ENCODE peak calls at places on chromosomes 7 and 10, in ten cellular contexts. M is fibroblast of lung, A is thoracic aorta, T is kidney epithelial cell, Q is dorsolateral prefrontal cortex, B is left ventricle myocardium inferior, O is uterus, F is hepatocyte, S is mammary epithelial cell, R is H7. L is an unnamed sample.

GRCh38 chr7:141027043-141027442 is 12.3 kb upstream of the MRPS33 start:
- DNase-seq in R (peak; percentile 13), A (no peak), F (no peak), S (no peak), O (no peak), Q (no peak), M (no peak), T (no peak), B (no peak), L (no peak)

GRCh38 chr7:43480581-43480980 is 102.3 kb upstream of the STK17A start:
- DNase-seq in Q (no peak), A (no peak), O (no peak), M (no peak), S (no peak), B (no peak), T (no peak), F (no peak), R (no peak), L (peak; percentile 76)

GRCh38 chr10:77737608-77738007 is 100.0 kb upstream of the KCNMA1 start:
- DNase-seq in M (peak; percentile 90), A (no peak), R (no peak), T (peak; percentile 89), S (peak; percentile 95), F (no peak), O (no peak), B (no peak), Q (no peak), L (peak; percentile 100)

GRCh38 chr7:73885975-73886798 is 25.2 kb downstream of the TMEM270 start:
- DNase-seq in R (peak; percentile 77), T (no peak), F (peak; percentile 62), M (peak; percentile 47), O (peak; percentile 83), A (no peak), B (peak; percentile 73), Q (no peak), S (no peak), L (no peak)

GRCh38 chr10:66552331-66552730 is 373.5 kb upstream of the LRRTM3 start:
- DNase-seq in B (no peak), O (no peak), F (no peak), R (no peak), S (no peak), T (no peak), A (no peak), M (no peak), Q (no peak), L (no peak)

GRCh38 chr10:680146-680545 is 9.3 kb downstream of the DIP2C start:
- DNase-seq in M (no peak), A (no peak), Q (no peak), T (no peak), S (no peak), F (no peak), B (peak; percentile 59), O (no peak), R (no peak), L (no peak)

GRCh38 chr10:46523119-46523880 is 33.2 kb downstream of the GPRIN2 start:
- DNase-seq in Q (peak; percentile 30), A (peak; percentile 1), O (peak; percentile 14), R (peak; percentile 66), S (peak; percentile 85), M (no peak), F (no peak), B (peak; percentile 19), T (no peak), L (no peak)

GRCh38 chr10:101493249-101493648 is 94.8 kb downstream of the POLL start:
- DNase-seq in A (no peak), Q (no peak), S (no peak), R (no peak), M (no peak), T (no peak), F (no peak), B (no peak), O (no peak), L (no peak)

GRCh38 chr7:139727151-139727705 is 50.6 kb downstream of the HIPK2 start:
- DNase-seq in T (no peak), B (no peak), S (peak; percentile 91), Q (no peak), R (no peak), A (no peak), F (no peak), M (peak; percentile 88), O (peak; percentile 20), L (peak; percentile 95)
- H3K27me3 ChIP-seq in T (no peaks in the 10 kb centered on the region), B (no peaks in the 10 kb centered on the region), S (no peaks in the 10 kb centered on the region), Q (no peaks in the 10 kb centered on the region), R (no peaks in the 10 kb centered on the region), A (no peaks in the 10 kb centered on the region), F (no peaks in the 10 kb centered on the region), M (no peaks in the 10 kb centered on the region), O (no peaks in the 10 kb centered on the region), L (no peaks in the 10 kb centered on the region)

GRCh38 chr7:1423266-1423811 is 35.9 kb downstream of the MICALL2 start:
- DNase-seq in A (no peak), R (no peak), O (no peak), B (no peak), S (no peak), M (no peak), T (no peak), Q (no peak), F (no peak), L (no peak)

GRCh38 chr7:1426474-1426873 is 32.8 kb downstream of the MICALL2 start:
- DNase-seq in R (no peak), M (no peak), B (no peak), S (no peak), O (no peak), A (no peak), T (no peak), Q (no peak), F (no peak), L (no peak)

GRCh38 chr7:1427064-1427657 is 32.1 kb downstream of the MICALL2 start:
- DNase-seq in R (no peak), T (no peak), O (no peak), A (no peak), S (no peak), B (no peak), F (no peak), M (no peak), Q (no peak), L (no peak)

GRCh38 chr7:1424041-1424440 is 35.2 kb downstream of the MICALL2 start:
- DNase-seq in F (no peak), O (no peak), M (no peak), Q (no peak), R (no peak), S (no peak), A (no peak), T (no peak), B (no peak), L (no peak)

GRCh38 chr7:1425292-1426136 is 33.8 kb downstream of the MICALL2 start:
- DNase-seq in M (no peak), F (no peak), A (no peak), T (no peak), R (peak; percentile 95), O (no peak), B (no peak), Q (no peak), S (no peak), L (no peak)
- H3K27me3 ChIP-seq in M (peaks cover 11% of the 10 kb centered on the region), F (peaks cover 5% of the 10 kb centered on the region), A (peaks cover 8% of the 10 kb centered on the region), T (peaks cover 48% of the 10 kb centered on the region), R (no peaks in the 10 kb centered on the region), O (peaks cover 6% of the 10 kb centered on the region), B (peaks cover 94% of the 10 kb centered on the region), Q (peaks cover 45% of the 10 kb centered on the region), S (peaks cover 7% of the 10 kb centered on the region), L (peaks cover 5% of the 10 kb centered on the region)

DNA sequence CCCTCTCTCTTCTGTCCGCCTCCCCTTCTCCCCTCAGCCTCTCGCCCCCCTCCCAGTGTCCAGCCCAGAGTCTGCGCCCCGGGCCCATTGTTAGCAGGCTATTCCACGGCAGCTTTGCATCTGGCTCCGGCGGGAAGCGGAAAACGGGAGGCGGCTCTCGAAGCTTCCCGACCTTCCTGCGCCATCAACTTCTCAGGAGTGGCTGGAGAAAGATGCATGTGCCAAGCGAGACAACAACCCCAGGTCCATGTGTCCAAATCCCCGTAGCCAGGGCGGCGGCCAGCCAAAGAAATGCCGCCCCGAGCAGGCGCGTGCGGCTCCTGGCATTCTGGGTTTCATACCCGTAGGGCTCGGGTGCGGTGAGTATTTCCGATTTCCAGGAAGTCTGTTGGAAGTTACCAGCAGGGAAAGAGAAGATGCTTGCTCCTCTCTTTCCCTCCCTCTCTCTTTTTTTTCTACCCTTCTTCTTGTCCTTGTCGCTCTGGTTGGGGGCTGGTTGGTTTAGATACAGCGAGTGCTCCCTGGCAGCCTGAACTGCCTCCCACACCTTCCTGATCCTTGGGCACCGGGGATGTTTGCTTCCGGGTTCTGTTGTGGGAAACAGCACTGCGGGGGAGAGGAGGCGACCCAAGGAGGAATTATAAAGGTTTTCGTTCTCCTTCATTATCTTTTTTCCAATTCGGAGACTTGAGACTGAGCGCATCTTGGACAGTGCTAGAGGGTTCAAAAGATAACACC is 1.2 kb upstream of the HOXA2 start:
- DNase-seq in M (peak; percentile 49), F (no peak), O (no peak), T (no peak), Q (no peak), B (no peak), A (no peak), S (peak; percentile 63), R (peak; percentile 63), L (no peak)
- H3K27me3 ChIP-seq in M (no peaks in the 10 kb centered on the region), F (peaks cover 100% of the 10 kb centered on the region), O (no peaks in the 10 kb centered on the region), T (no peaks in the 10 kb centered on the region), Q (peaks cover 100% of the 10 kb centered on the region), B (peaks cover 100% of the 10 kb centered on the region), A (no peaks in the 10 kb centered on the region), S (no peaks in the 10 kb centered on the region), R (peaks cover 100% of the 10 kb centered on the region), L (peaks cover 64% of the 10 kb centered on the region)

GRCh38 chr7:101164071-101164840 is 1.1 kb downstream of the VGF start:
- DNase-seq in S (peak; percentile 57), F (peak; percentile 79), R (peak; percentile 88), Q (no peak), A (no peak), T (no peak), O (no peak), M (peak; percentile 61), B (no peak), L (no peak)

GRCh38 chr7:101165075-101165957 is at the start of gene VGF:
- DNase-seq in Q (peak; percentile 92), F (peak; percentile 97), O (peak; percentile 77), A (peak; percentile 72), R (peak; percentile 98), B (peak; percentile 91), T (no peak), M (peak; percentile 92), S (peak; percentile 91), L (peak; percentile 70)

GRCh38 chr7:101162551-101163280 is 2.7 kb downstream of the VGF start:
- DNase-seq in M (peak; percentile 55), A (no peak), B (peak; percentile 27), O (no peak), R (peak; percentile 92), T (no peak), F (peak; percentile 82), S (peak; percentile 63), Q (no peak), L (no peak)

GRCh38 chr7:101161692-101162461 is 3.5 kb downstream of the VGF start:
- DNase-seq in M (no peak), B (no peak), A (no peak), F (no peak), T (no peak), R (peak; percentile 54), S (no peak), O (no peak), Q (no peak), L (no peak)

DNA sequence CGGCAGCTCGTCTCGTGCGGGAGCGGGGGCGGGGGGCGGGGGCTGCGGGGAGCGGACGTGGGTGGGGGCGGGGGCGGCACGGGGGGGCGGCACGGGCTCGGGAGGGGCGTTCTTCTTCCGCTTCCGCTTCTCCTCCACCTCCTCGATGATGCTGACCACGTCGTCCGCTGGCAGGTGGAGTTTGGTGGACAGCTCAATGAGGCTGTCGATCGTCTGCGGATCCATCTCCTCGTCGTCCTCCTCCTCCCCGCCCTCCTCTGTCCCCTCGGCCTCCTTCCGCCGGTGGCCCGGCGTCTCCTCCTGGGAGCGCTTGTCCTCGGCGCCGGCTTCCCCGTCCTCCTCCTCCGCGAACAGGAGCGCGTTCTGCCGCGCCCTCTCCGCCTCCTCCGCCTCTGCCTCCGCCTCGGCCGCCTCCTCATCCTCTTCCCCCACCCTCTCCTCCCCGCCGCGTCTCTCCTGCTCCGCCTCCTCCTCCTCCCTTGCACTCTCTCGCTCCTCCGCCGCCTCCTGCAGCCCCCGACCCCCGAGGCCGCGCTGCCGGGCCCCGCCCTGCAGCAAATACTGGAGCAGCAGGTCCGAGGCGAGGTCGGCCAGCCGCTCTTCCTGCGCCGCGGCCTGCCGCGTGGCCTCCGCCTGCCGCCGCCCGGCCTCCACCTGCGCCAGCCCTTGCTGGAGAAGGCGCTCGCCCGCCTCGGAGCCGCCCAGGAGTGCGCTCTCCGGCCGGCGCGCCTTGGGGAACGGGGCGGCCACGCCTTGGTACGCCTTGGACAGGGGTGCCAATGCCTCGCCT is 1.9 kb downstream of the VGF start:
- DNase-seq in F (no peak), O (no peak), R (peak; percentile 85), B (no peak), T (no peak), A (no peak), M (no peak), Q (no peak), S (peak; percentile 60), L (no peak)
- H3K27me3 ChIP-seq in F (peaks cover 55% of the 10 kb centered on the region), O (peaks cover 30% of the 10 kb centered on the region), R (peaks cover 32% of the 10 kb centered on the region), B (peaks cover 93% of the 10 kb centered on the region), T (peaks cover 28% of the 10 kb centered on the region), A (peaks cover 16% of the 10 kb centered on the region), M (peaks cover 27% of the 10 kb centered on the region), Q (peaks cover 64% of the 10 kb centered on the region), S (peaks cover 2% of the 10 kb centered on the region), L (peaks cover 14% of the 10 kb centered on the region)

L was measured in bronchial epithelial cell.